ENCODE peak calls at places on chromosomes 11 and 22, in four cellular contexts. X is HepG2, J is H1, Y is GM12878. W is an unnamed sample.

GRCh38 chr11:15685311-15685710 is 570.6 kb downstream of the INSC start:
- DNase-seq in X (no peak), J (no peak), Y (no peak), W (no peak)

GRCh38 chr11:72328366-72329224 is 84.6 kb upstream of the PHOX2A start:
- DNase-seq in X (no peak), J (no peak), Y (no peak), W (no peak)

GRCh38 chr22:37397246-37397645 is 30.0 kb downstream of the ELFN2 start:
- DNase-seq in X (no peak), J (no peak), Y (no peak), W (no peak)

GRCh38 chr11:102564110-102564509 is 33.6 kb upstream of the MMP7 start:
- DNase-seq in X (peak), J (no peak), Y (no peak), W (no peak)

GRCh38 chr22:41531422-41531727 is 12.9 kb downstream of the POLR3H start:
- DNase-seq in X (no peak), J (no peak), Y (no peak), W (no peak)

GRCh38 chr22:22110548-22111266 is 128.1 kb upstream of the TOP3B start:
- DNase-seq in X (no peak), J (no peak), Y (peak), W (peak)

GRCh38 chr11:76752321-76753175 is 30.6 kb upstream of the TSKU start:
- DNase-seq in X (no peak), J (no peak), Y (no peak), W (no peak)

GRCh38 chr11:34565417-34566208 is 52.0 kb upstream of the ELF5 start:
- DNase-seq in X (peak), J (peak), Y (no peak), W (peak)

GRCh38 chr11:86346513-86346912 is 28.2 kb upstream of the CCDC81 start:
- DNase-seq in X (no peak), J (no peak), Y (no peak), W (no peak)

GRCh38 chr22:23204125-23204488 is 23.8 kb downstream of the BCR start:
- DNase-seq in X (no peak), J (no peak), Y (no peak), W (no peak)

GRCh38 chr11:87035976-87036583 is 1.7 kb upstream of the TMEM135 start:
- DNase-seq in X (no peak), J (no peak), Y (no peak), W (no peak)

GRCh38 chr22:48563118-48563965 is 1264.3 kb downstream of the BRD1 start:
- DNase-seq in X (no peak), J (no peak), Y (no peak), W (no peak)

GRCh38 chr11:125593113-125593761 is 585 bp downstream of the STT3A start:
- DNase-seq in X (peak), J (no peak), Y (no peak), W (peak)

GRCh38 chr22:17964153-17964552 is 60.2 kb downstream of the MICAL3 start:
- DNase-seq in X (no peak), J (no peak), Y (no peak), W (no peak)

GRCh38 chr22:50525104-50525958 is at the start of gene SCO2:
- DNase-seq in X (peak), J (peak), Y (peak), W (peak)

GRCh38 chr22:24067587-24068376 is 56.7 kb downstream of the CABIN1 start:
- DNase-seq in X (no peak), J (no peak), Y (no peak), W (no peak)

GRCh38 chr22:37406836-37407235 is 20.4 kb downstream of the ELFN2 start:
- DNase-seq in X (no peak), J (no peak), Y (no peak), W (no peak)

GRCh38 chr11:121886005-121886739 is 229.8 kb downstream of the BLID start:
- DNase-seq in X (no peak), J (no peak), Y (no peak), W (no peak)

GRCh38 chr11:14417186-14417585 is 58.2 kb upstream of the RRAS2 start:
- DNase-seq in X (no peak), J (no peak), Y (no peak), W (no peak)

GRCh38 chr11:128195057-128195751 is 392.2 kb downstream of the ETS1 start:
- DNase-seq in X (no peak), J (no peak), Y (no peak), W (no peak)

GRCh38 chr22:19064354-19065054 is 57.7 kb downstream of the DGCR2 start:
- DNase-seq in X (no peak), J (no peak), Y (no peak), W (no peak)

GRCh38 chr11:94873910-94874575 is 99.3 kb downstream of the CWC15 start:
- DNase-seq in X (no peak), J (no peak), Y (no peak), W (no peak)

GRCh38 chr11:123472236-123472935 is 42.3 kb downstream of the GRAMD1B start:
- DNase-seq in X (no peak), J (no peak), Y (no peak), W (no peak)

GRCh38 chr11:13073119-13073981 is 64.2 kb downstream of the RASSF10 start:
- DNase-seq in X (peak), J (no peak), Y (peak), W (no peak)

GRCh38 chr11:125163431-125164011 is 1.0 kb upstream of the PKNOX2 start:
- DNase-seq in X (no peak), J (no peak), Y (no peak), W (no peak)

GRCh38 chr11:67420147-67420645 is 4.7 kb downstream of the CARNS1 start:
- DNase-seq in X (no peak), J (no peak), Y (no peak), W (no peak)

GRCh38 chr11:67271548-67272284 is 5.4 kb downstream of the GRK2 start:
- DNase-seq in X (no peak), J (no peak), Y (peak), W (no peak)

GRCh38 chr11:78034623-78035022 is 11.5 kb upstream of the KCTD14 start:
- DNase-seq in X (no peak), J (no peak), Y (no peak), W (no peak)

GRCh38 chr22:44063462-44064371 is 39.6 kb downstream of the PARVB start:
- DNase-seq in X (no peak), J (no peak), Y (peak), W (no peak)

GRCh38 chr22:19361501-19362103 is 69.9 kb downstream of the HIRA start:
- DNase-seq in X (no peak), J (no peak), Y (peak), W (peak)

GRCh38 chr22:25666308-25666707 is 75.7 kb upstream of the MYO18B start:
- DNase-seq in X (peak), J (no peak), Y (no peak), W (no peak)

GRCh38 chr11:61697764-61698163 is 17.6 kb downstream of the DAGLA start:
- DNase-seq in X (no peak), J (no peak), Y (no peak), W (no peak)

GRCh38 chr11:122430490-122430889 is 225.0 kb upstream of the UBASH3B start:
- DNase-seq in X (no peak), J (no peak), Y (no peak), W (no peak)

GRCh38 chr11:17798253-17798652 is 63.7 kb downstream of the KCNC1 start:
- DNase-seq in X (no peak), J (no peak), Y (no peak), W (no peak)

GRCh38 chr11:130314184-130314748 is 451 bp downstream of the ZBTB44 start:
- DNase-seq in X (peak), J (no peak), Y (no peak), W (peak)

GRCh38 chr11:134835561-134835960 is 423.5 kb upstream of the B3GAT1 start:
- DNase-seq in X (no peak), J (no peak), Y (no peak), W (no peak)

GRCh38 chr22:35315141-35315854 is 15.6 kb downstream of the TOM1 start:
- DNase-seq in X (no peak), J (no peak), Y (no peak), W (no peak)
- TF ChIP-seq SUZ12 in X (no peak), J (no peak), Y (no peak), W (no peak)

GRCh38 chr11:113487622-113488021 is 12.4 kb upstream of the DRD2 start:
- DNase-seq in X (no peak), J (no peak), Y (no peak), W (no peak)
- TF ChIP-seq SP1 in X (no peak), J (no peak), Y (no peak), W (no peak)

DNA sequence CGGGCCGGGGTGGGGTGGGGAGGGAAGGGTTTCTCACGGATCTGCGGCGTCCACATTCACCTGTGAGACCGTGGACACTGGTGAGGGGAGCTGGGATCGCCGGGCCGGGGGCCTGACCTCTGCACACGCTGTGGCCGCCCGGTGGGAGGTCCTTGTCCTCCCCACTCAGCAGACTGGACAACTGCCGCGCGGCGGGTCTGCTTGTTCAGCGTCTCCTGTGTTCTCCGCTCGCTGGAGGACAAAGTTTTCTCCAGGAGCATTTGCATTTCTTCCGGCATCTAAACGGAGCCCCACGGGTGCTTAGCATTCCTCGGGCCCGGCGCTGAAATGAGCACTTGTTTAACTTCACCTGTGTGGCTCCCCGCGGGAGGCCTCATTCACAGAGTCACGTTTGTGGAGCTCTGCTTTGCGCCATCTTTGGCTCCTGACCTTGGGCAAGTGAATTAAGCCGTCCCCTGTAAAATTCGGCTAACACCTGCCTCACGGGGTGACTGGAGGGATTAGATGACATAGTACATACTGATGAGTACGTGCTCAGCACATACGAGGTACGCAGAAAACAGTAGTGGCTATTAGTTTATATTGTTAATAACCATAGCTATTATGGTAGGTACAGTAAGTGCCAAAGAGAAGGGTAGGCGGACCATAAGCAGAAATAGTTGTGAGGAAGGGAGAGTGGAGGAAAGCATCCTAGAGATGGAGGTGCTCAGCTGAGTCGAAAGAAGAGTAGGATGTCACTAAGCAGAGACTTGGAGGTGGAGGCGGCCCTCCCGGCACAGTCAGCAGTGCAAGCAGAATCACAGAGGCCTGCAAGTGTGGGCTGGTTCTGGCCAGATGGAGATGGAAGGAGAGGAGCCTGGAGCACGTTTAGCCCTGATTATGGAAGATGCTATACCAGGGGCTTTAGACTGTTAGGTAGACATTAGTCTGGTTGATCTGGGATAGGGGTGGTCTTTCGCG is 885 bp downstream of the TRMU start:
- DNase-seq in X (peak), J (no peak), Y (no peak), W (no peak)
- TF ChIP-seq SUZ12 in X (no peak), J (no peak), Y (no peak), W (no peak)

GRCh38 chr11:69563306-69563705 is 77.7 kb upstream of the CCND1 start:
- DNase-seq in X (no peak), J (no peak), Y (no peak), W (no peak)

GRCh38 chr11:69560141-69560790 is 78.8 kb downstream of the LINC01488 start:
- DNase-seq in X (no peak), J (no peak), Y (no peak), W (no peak)

GRCh38 chr11:69562302-69562701 is 78.7 kb upstream of the CCND1 start:
- DNase-seq in X (no peak), J (no peak), Y (no peak), W (no peak)

GRCh38 chr11:69562816-69563215 is 78.1 kb upstream of the CCND1 start:
- DNase-seq in X (no peak), J (no peak), Y (no peak), W (no peak)

GRCh38 chr11:69563946-69564780 is 76.8 kb upstream of the CCND1 start:
- DNase-seq in X (peak), J (no peak), Y (no peak), W (no peak)
- TF ChIP-seq SP1 in X (no peak), J (no peak), Y (no peak), W (no peak)

DNA sequence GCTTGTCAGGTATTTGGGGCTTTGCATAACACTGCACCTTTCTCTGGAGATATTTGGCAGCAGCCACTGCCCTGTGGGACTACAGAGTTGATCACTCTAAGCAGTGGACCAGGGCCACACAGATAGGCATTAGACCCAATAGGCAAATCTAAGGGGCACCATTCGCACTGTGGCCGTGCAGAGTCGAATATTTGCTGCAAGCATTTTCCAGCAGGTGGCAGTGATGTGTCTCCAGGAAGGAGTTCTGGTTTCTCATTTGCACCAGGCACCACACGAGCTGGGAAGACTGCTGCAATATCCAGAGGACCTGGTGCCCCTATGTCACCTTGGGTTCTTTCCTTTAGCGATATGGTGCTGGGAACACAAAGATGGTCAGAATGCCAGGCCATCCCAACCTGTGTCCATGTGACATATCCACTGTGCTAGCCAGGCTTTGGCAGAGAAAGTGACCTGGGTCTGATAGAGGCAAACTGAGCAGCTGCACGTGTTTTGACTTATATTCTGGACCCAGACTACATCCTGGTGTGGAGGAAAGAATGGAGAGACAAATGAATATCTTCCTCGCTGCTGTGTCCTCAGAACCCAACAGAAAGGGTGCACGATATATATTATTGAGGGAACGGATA is 318.7 kb downstream of the BUD13 start:
- DNase-seq in X (peak), J (no peak), Y (no peak), W (peak)
- TF ChIP-seq SUZ12 in X (no peak), J (no peak), Y (no peak), W (no peak)

GRCh38 chr22:46865642-46866041 is 103.2 kb downstream of the TBC1D22A start:
- DNase-seq in X (no peak), J (no peak), Y (no peak), W (no peak)

GRCh38 chr22:46864314-46865051 is 102.0 kb downstream of the TBC1D22A start:
- DNase-seq in X (peak), J (no peak), Y (no peak), W (no peak)

GRCh38 chr22:46866591-46866990 is 104.1 kb downstream of the TBC1D22A start:
- DNase-seq in X (no peak), J (peak), Y (no peak), W (no peak)

GRCh38 chr22:46865052-46865434 is 102.6 kb downstream of the TBC1D22A start:
- DNase-seq in X (no peak), J (no peak), Y (no peak), W (no peak)

GRCh38 chr22:46867106-46867505 is 104.7 kb downstream of the TBC1D22A start:
- DNase-seq in X (no peak), J (no peak), Y (no peak), W (no peak)
- TF ChIP-seq SP1 in X (no peak), J (no peak), Y (no peak), W (no peak)

DNA sequence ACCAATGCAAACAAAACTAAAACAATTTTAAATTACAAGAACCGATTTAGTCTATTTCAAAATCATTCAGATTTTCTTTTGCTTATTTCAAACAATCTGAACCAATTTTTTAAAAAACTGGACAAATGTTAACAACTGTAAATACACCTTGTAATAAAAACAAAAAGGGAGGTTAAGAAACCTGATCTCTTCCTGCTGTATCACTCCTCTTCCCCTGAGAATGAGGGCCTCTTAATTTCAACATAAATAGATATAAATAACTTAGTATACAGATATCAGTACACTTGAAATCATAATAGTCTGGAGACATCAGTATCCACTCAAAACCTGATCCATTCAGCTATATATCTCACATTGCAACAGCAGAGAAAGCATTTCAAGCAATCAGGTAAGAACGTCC is 346.5 kb downstream of the TTC28 start:
- DNase-seq in X (no peak), J (no peak), Y (no peak), W (no peak)
- TF ChIP-seq SUZ12 in X (no peak), J (no peak), Y (no peak), W (no peak)

W was measured in HEK293T.